ENCODE peak calls at places on chromosomes 7 and 10, in seven cellular contexts. I is neural crest cell; G is RCC 7860; W is stimulated activated CD8-positive, alpha-beta memory T cell treated with anti-CD3 and anti-CD28 coated beads, Interleukin-7, amount 100 ng/mL, for 1 hour; S is GDM1; H is activated CD4-positive, alpha-beta T cell treated with anti-CD3 and anti-CD28 coated beads, Interleukin-2, amount 10 ng/mL, durations not matched to agents 7 days and 5 days; O is NCI-H1436 treated with DMSO at 0.1 percent for 48 hours. E is an unnamed sample.
A peak's percentile ranks its signal among the peaks of the same experiment; 100 is the strongest.

GRCh38 chr10:52889611-52890010 is 117.0 kb upstream of the MBL2 start:
- DNase-seq in I (no peak), G (no peak), W (no peak), S (no peak), H (no peak), O (no peak), E (no peak)

GRCh38 chr10:88395677-88396076 is 187.4 kb downstream of the RNLS start:
- DNase-seq in I (no peak), G (no peak), W (no peak), S (no peak), H (no peak), O (no peak), E (no peak)

GRCh38 chr10:96820730-96821129 is 11.4 kb upstream of the LCOR start:
- DNase-seq in I (no peak), G (no peak), W (no peak), S (no peak), H (no peak), O (no peak), E (no peak)

GRCh38 chr7:12139421-12139820 is 71.7 kb upstream of the TMEM106B start:
- DNase-seq in I (no peak), G (no peak), W (no peak), S (no peak), H (no peak), O (no peak), E (no peak)

GRCh38 chr10:6490594-6490993 is 89.5 kb downstream of the PRKCQ start:
- DNase-seq in I (no peak), G (no peak), W (no peak), S (no peak), H (no peak), O (no peak), E (no peak)

GRCh38 chr7:417973-418601 is 101.6 kb downstream of the PDGFA start:
- DNase-seq in I (no peak), G (no peak), W (no peak), S (no peak), H (no peak), O (no peak), E (no peak)

GRCh38 chr7:157553256-157553655 is 216.5 kb downstream of the DNAJB6 start:
- DNase-seq in I (no peak), G (no peak), W (no peak), S (no peak), H (no peak), O (no peak), E (peak; percentile 33)

GRCh38 chr7:123039269-123039668 is 43.8 kb upstream of the TAS2R16 start:
- DNase-seq in I (no peak), G (no peak), W (no peak), S (no peak), H (no peak), O (no peak), E (no peak)

GRCh38 chr7:44087914-44088838 is 5.8 kb upstream of the POLM start:
- DNase-seq in I (no peak), G (no peak), W (no peak), S (no peak), H (no peak), O (no peak), E (peak; percentile 71)

GRCh38 chr7:108181073-108181985 is 51.2 kb upstream of the LAMB4 start:
- DNase-seq in I (peak; percentile 39), G (peak; percentile 64), W (no peak), S (no peak), H (no peak), O (no peak), E (no peak)

GRCh38 chr10:1551636-1552338 is 185.5 kb downstream of the ADARB2 start:
- DNase-seq in I (no peak), G (no peak), W (no peak), S (no peak), H (no peak), O (no peak), E (no peak)

GRCh38 chr10:21497177-21497807 is 28.2 kb downstream of the SKIDA1 start:
- DNase-seq in I (peak; percentile 57), G (peak; percentile 85), W (no peak), S (peak; percentile 59), H (no peak), O (peak; percentile 43), E (peak; percentile 91)

GRCh38 chr10:100346765-100347567 is at the start of gene SCD:
- DNase-seq in I (peak; percentile 85), G (peak; percentile 84), W (peak; percentile 52), S (peak; percentile 90), H (peak; percentile 93), O (peak; percentile 95), E (peak; percentile 98)

E was measured in islet precursor cell.